ENCODE peak calls at places on chromosomes 16 and 17, in nine cellular contexts. P is H1; K is DMS 273 treated with DMSO at 0.1 percent for 48 hours; G is keratinocyte; T is activated naive CD8-positive, alpha-beta T cell treated with anti-CD3 and anti-CD28 coated beads, Interleukin-2, amount 50 U/mL, for 24 hours; M is stimulated activated CD8-positive, alpha-beta memory T cell treated with anti-CD3 and anti-CD28 coated beads, Interleukin-12 subunit alpha, Interleukin-12 subunit beta, amount 100 ng/mL, for 1 hour; Z is neural crest cell; A is effector CD4-positive, alpha-beta T cell; C is AG20443. I is an unnamed sample.

GRCh38 chr17:18877104-18877503 is 19.2 kb downstream of the PRPSAP2 start:
- DNase-seq in G (no peak), M (no peak), K (no peak), A (no peak), Z (no peak), T (no peak), C (no peak), P (no peak), I (no peak)

GRCh38 chr16:50152386-50152806 is 710 bp upstream of the TENT4B start:
- DNase-seq in A (peak), T (peak), C (peak), Z (no peak), G (no peak), K (no peak), P (peak), M (peak), I (no peak)

GRCh38 chr16:74035816-74036215 is 260.8 kb upstream of the PSMD7 start:
- DNase-seq in K (no peak), A (no peak), M (no peak), C (peak), P (no peak), G (no peak), Z (no peak), T (no peak), I (no peak)

GRCh38 chr17:45336390-45337182 is 19.8 kb upstream of the MAP3K14 start:
- DNase-seq in Z (no peak), M (no peak), P (no peak), C (no peak), A (no peak), K (no peak), T (no peak), G (no peak), I (no peak)

GRCh38 chr16:29876578-29877249 is 13.7 kb upstream of the CDIPT start:
- DNase-seq in K (no peak), A (peak), M (no peak), P (peak), T (peak), G (no peak), C (peak), Z (no peak), I (peak)

GRCh38 chr17:876272-876671 is 94.1 kb downstream of the MRM3 start:
- DNase-seq in P (no peak), C (no peak), T (no peak), Z (no peak), K (no peak), G (no peak), A (no peak), M (no peak), I (no peak)

GRCh38 chr17:81854974-81855774 is 5.2 kb downstream of the P4HB start:
- DNase-seq in A (no peak), K (no peak), G (peak), T (no peak), Z (no peak), P (no peak), M (no peak), C (no peak), I (no peak)

GRCh38 chr16:23945243-23945642 is 109.5 kb downstream of the PRKCB start:
- DNase-seq in A (no peak), T (no peak), K (no peak), G (no peak), M (no peak), Z (no peak), C (no peak), P (no peak), I (no peak)

GRCh38 chr17:64787255-64787920 is 125.3 kb upstream of the SMURF2 start:
- DNase-seq in G (no peak), A (no peak), K (no peak), Z (no peak), M (no peak), P (no peak), T (no peak), C (no peak), I (no peak)

GRCh38 chr16:23595246-23595950 is 718 bp downstream of the NDUFAB1 start:
- DNase-seq in A (no peak), Z (peak), M (no peak), K (no peak), T (no peak), G (no peak), C (no peak), P (no peak), I (no peak)

GRCh38 chr17:57461082-57461481 is 204.8 kb downstream of the MSI2 start:
- DNase-seq in C (no peak), P (no peak), A (no peak), M (no peak), G (no peak), K (no peak), T (peak), Z (no peak), I (no peak)

GRCh38 chr17:78532922-78533640 is 44.1 kb downstream of the DNAH17 start:
- DNase-seq in M (no peak), A (no peak), Z (no peak), K (no peak), G (peak), T (peak), C (peak), P (no peak), I (no peak)

GRCh38 chr17:65518256-65518655 is 43.2 kb downstream of the AXIN2 start:
- DNase-seq in M (no peak), K (no peak), A (no peak), G (no peak), C (no peak), T (no peak), Z (no peak), P (no peak), I (no peak)